ENCODE peak calls at places on chromosome 16, in five cellular contexts. One of them, this sample, is unnamed.

GRCh38 chr16:85363881-85364280 is 249.2 kb upstream of the GSE1 start:
- DNase-seq in HepG2: no peak
- DNase-seq in K562: no peak
- DNase-seq in GM12878: no peak
- DNase-seq in H1: no peak
- DNase-seq in this sample: no peak

GRCh38 chr16:456891-457483 is 31.5 kb downstream of the RAB11FIP3 start:
- DNase-seq in HepG2: no peak
- DNase-seq in GM12878: no peak
- DNase-seq in H1: no peak
- DNase-seq in K562: peak; percentile 67
- DNase-seq in this sample: peak; percentile 38

GRCh38 chr16:71956500-71956899 is 43.7 kb downstream of the PKD1L3 start:
- DNase-seq in H1: no peak
- DNase-seq in HepG2: no peak
- DNase-seq in K562: no peak
- DNase-seq in GM12878: no peak
- DNase-seq in this sample: no peak

GRCh38 chr16:73817500-73817899 is 479.1 kb upstream of the PSMD7 start:
- DNase-seq in GM12878: no peak
- DNase-seq in K562: no peak
- DNase-seq in H1: no peak
- DNase-seq in HepG2: no peak
- DNase-seq in this sample: no peak

GRCh38 chr16:55832788-55833583 is at the start of gene CES1:
- DNase-seq in HepG2: peak; percentile 94
- DNase-seq in GM12878: no peak
- DNase-seq in H1: no peak
- DNase-seq in K562: no peak
- DNase-seq in this sample: no peak

GRCh38 chr16:70764632-70765031 is 36.3 kb downstream of the VAC14 start:
- DNase-seq in H1: no peak
- DNase-seq in HepG2: no peak
- DNase-seq in GM12878: no peak
- DNase-seq in K562: no peak
- DNase-seq in this sample: no peak

GRCh38 chr16:77190478-77191258 is at the start of gene MON1B:
- DNase-seq in H1: peak; percentile 96
- DNase-seq in HepG2: peak; percentile 99
- DNase-seq in K562: peak; percentile 97
- DNase-seq in GM12878: peak; percentile 96
- DNase-seq in this sample: peak; percentile 96

GRCh38 chr16:27780468-27781194 is 230.7 kb downstream of the KATNIP start:
- DNase-seq in GM12878: no peak
- DNase-seq in H1: no peak
- DNase-seq in HepG2: no peak
- DNase-seq in K562: no peak
- DNase-seq in this sample: no peak

GRCh38 chr16:70430667-70431536 is 8.0 kb downstream of the ST3GAL2 start:
- DNase-seq in GM12878: peak; percentile 99
- DNase-seq in K562: peak; percentile 84
- DNase-seq in H1: no peak
- DNase-seq in HepG2: peak; percentile 48
- DNase-seq in this sample: no peak

GRCh38 chr16:50711862-50712567 is 18.6 kb downstream of the NOD2 start:
- DNase-seq in H1: no peak
- DNase-seq in K562: no peak
- DNase-seq in HepG2: no peak
- DNase-seq in GM12878: no peak
- DNase-seq in this sample: peak; percentile 89

GRCh38 chr16:27240948-27241531 is 27.5 kb downstream of the NSMCE1 start:
- DNase-seq in GM12878: no peak
- DNase-seq in H1: no peak
- DNase-seq in HepG2: no peak
- DNase-seq in K562: no peak
- DNase-seq in this sample: no peak

GRCh38 chr16:55773859-55774549 is 58.9 kb downstream of the CES1 start:
- DNase-seq in H1: no peak
- DNase-seq in GM12878: no peak
- DNase-seq in HepG2: no peak
- DNase-seq in K562: no peak
- DNase-seq in this sample: no peak

GRCh38 chr16:641326-642188 is at the start of gene MCRIP2:
- DNase-seq in K562: peak; percentile 94
- DNase-seq in H1: no peak
- DNase-seq in HepG2: peak; percentile 76
- DNase-seq in GM12878: peak; percentile 34
- DNase-seq in this sample: peak; percentile 93

GRCh38 chr16:14353340-14353739 is 276.7 kb downstream of the PARN start:
- DNase-seq in K562: no peak
- DNase-seq in H1: no peak
- DNase-seq in HepG2: no peak
- DNase-seq in GM12878: no peak
- DNase-seq in this sample: no peak

GRCh38 chr16:50313596-50314483 is 47.5 kb downstream of the ADCY7 start:
- DNase-seq in K562: no peak
- DNase-seq in H1: no peak
- DNase-seq in GM12878: no peak
- DNase-seq in HepG2: peak; percentile 95
- DNase-seq in this sample: no peak

GRCh38 chr16:31179747-31180458 is at the start of gene FUS:
- DNase-seq in H1: no peak
- DNase-seq in K562: peak; percentile 94
- DNase-seq in HepG2: peak; percentile 84
- DNase-seq in GM12878: peak; percentile 50
- DNase-seq in this sample: peak; percentile 99

GRCh38 chr16:56267888-56268287 is 76.6 kb downstream of the GNAO1 start:
- DNase-seq in GM12878: no peak
- DNase-seq in H1: no peak
- DNase-seq in K562: no peak
- DNase-seq in HepG2: no peak
- DNase-seq in this sample: no peak

GRCh38 chr16:89201467-89202377 is 1.4 kb upstream of the SLC22A31 start:
- DNase-seq in GM12878: no peak
- DNase-seq in HepG2: peak; percentile 78
- DNase-seq in H1: peak; percentile 53
- DNase-seq in K562: peak; percentile 88
- DNase-seq in this sample: peak; percentile 98

GRCh38 chr16:12453832-12454231 is 349.9 kb downstream of the CPPED1 start:
- DNase-seq in HepG2: no peak
- DNase-seq in H1: no peak
- DNase-seq in GM12878: no peak
- DNase-seq in K562: peak; percentile 8
- DNase-seq in this sample: no peak

GRCh38 chr16:17396762-17397498 is 73.8 kb downstream of the XYLT1 start:
- DNase-seq in HepG2: no peak
- DNase-seq in GM12878: no peak
- DNase-seq in H1: no peak
- DNase-seq in K562: no peak
- DNase-seq in this sample: peak; percentile 65

GRCh38 chr16:1094124-1094479 is 1.9 kb downstream of the C1QTNF8 start:
- DNase-seq in GM12878: no peak
- DNase-seq in HepG2: no peak
- DNase-seq in K562: no peak
- DNase-seq in H1: no peak
- DNase-seq in this sample: no peak

GRCh38 chr16:84816023-84816422 is 3.8 kb upstream of the CRISPLD2 start:
- DNase-seq in GM12878: no peak
- DNase-seq in HepG2: peak; percentile 28
- DNase-seq in K562: no peak
- DNase-seq in H1: no peak
- DNase-seq in this sample: no peak

GRCh38 chr16:56245197-56245596 is 53.9 kb downstream of the GNAO1 start:
- DNase-seq in H1: no peak
- DNase-seq in K562: no peak
- DNase-seq in HepG2: no peak
- DNase-seq in GM12878: no peak
- DNase-seq in this sample: no peak

GRCh38 chr16:89738538-89739317 is 17.4 kb downstream of the ZNF276 start:
- DNase-seq in HepG2: no peak
- DNase-seq in K562: no peak
- DNase-seq in H1: no peak
- DNase-seq in GM12878: no peak
- DNase-seq in this sample: no peak

GRCh38 chr16:46673320-46674013 is 15.5 kb downstream of the VPS35 start:
- DNase-seq in HepG2: peak; percentile 79
- DNase-seq in K562: peak; percentile 82
- DNase-seq in GM12878: peak; percentile 27
- DNase-seq in H1: no peak
- DNase-seq in this sample: peak; percentile 75

GRCh38 chr16:57988929-57989328 is 11.5 kb downstream of the ZNF319 start:
- DNase-seq in K562: no peak
- DNase-seq in HepG2: no peak
- DNase-seq in H1: no peak
- DNase-seq in GM12878: no peak
- DNase-seq in this sample: no peak

GRCh38 chr16:77955127-77955526 is 67.2 kb upstream of the CLEC3A start:
- DNase-seq in H1: no peak
- DNase-seq in K562: no peak
- DNase-seq in HepG2: no peak
- DNase-seq in GM12878: no peak
- DNase-seq in this sample: no peak

GRCh38 chr16:4765511-4766474 is 1.2 kb downstream of the ZNF500 start:
- DNase-seq in K562: no peak
- DNase-seq in HepG2: peak; percentile 75
- DNase-seq in GM12878: no peak
- DNase-seq in H1: no peak
- DNase-seq in this sample: no peak
- TF ChIP-seq POLR2AphosphoS5 in K562: no peak
- TF ChIP-seq POLR2AphosphoS5 in HepG2: no peak
- TF ChIP-seq POLR2AphosphoS5 in GM12878: no peak
- TF ChIP-seq POLR2AphosphoS5 in H1: no peak
- TF ChIP-seq POLR2AphosphoS5 in this sample: no peak

GRCh38 chr16:87684711-87685404 is 80.9 kb downstream of the KLHDC4 start:
- DNase-seq in HepG2: no peak
- DNase-seq in K562: no peak
- DNase-seq in H1: no peak
- DNase-seq in GM12878: no peak
- DNase-seq in this sample: no peak
- TF ChIP-seq CTCF in HepG2: no peak
- TF ChIP-seq CTCF in K562: no peak
- TF ChIP-seq CTCF in H1: no peak
- TF ChIP-seq CTCF in GM12878: no peak
- TF ChIP-seq CTCF in this sample: no peak

GRCh38 chr16:88197481-88198456 is 185.0 kb upstream of the ZNF469 start:
- DNase-seq in K562: no peak
- DNase-seq in HepG2: no peak
- DNase-seq in H1: no peak
- DNase-seq in GM12878: no peak
- DNase-seq in this sample: no peak
- TF ChIP-seq RFX5 in K562: no peak
- TF ChIP-seq RFX5 in HepG2: no peak
- TF ChIP-seq RFX5 in H1: no peak
- TF ChIP-seq RFX5 in GM12878: no peak
- TF ChIP-seq RFX5 in this sample: no peak

GRCh38 chr16:4089811-4090293 is 26.4 kb downstream of the ADCY9 start:
- DNase-seq in K562: no peak
- DNase-seq in H1: no peak
- DNase-seq in GM12878: no peak
- DNase-seq in HepG2: no peak
- DNase-seq in this sample: no peak

GRCh38 chr16:4089251-4089810 is 26.9 kb downstream of the ADCY9 start:
- DNase-seq in HepG2: no peak
- DNase-seq in GM12878: no peak
- DNase-seq in K562: no peak
- DNase-seq in H1: no peak
- DNase-seq in this sample: no peak

GRCh38 chr16:4086153-4086552 is 30.1 kb downstream of the ADCY9 start:
- DNase-seq in GM12878: no peak
- DNase-seq in K562: no peak
- DNase-seq in HepG2: no peak
- DNase-seq in H1: no peak
- DNase-seq in this sample: no peak

GRCh38 chr16:4087099-4087885 is 28.9 kb downstream of the ADCY9 start:
- DNase-seq in K562: no peak
- DNase-seq in H1: no peak
- DNase-seq in HepG2: no peak
- DNase-seq in GM12878: no peak
- DNase-seq in this sample: no peak

DNA sequence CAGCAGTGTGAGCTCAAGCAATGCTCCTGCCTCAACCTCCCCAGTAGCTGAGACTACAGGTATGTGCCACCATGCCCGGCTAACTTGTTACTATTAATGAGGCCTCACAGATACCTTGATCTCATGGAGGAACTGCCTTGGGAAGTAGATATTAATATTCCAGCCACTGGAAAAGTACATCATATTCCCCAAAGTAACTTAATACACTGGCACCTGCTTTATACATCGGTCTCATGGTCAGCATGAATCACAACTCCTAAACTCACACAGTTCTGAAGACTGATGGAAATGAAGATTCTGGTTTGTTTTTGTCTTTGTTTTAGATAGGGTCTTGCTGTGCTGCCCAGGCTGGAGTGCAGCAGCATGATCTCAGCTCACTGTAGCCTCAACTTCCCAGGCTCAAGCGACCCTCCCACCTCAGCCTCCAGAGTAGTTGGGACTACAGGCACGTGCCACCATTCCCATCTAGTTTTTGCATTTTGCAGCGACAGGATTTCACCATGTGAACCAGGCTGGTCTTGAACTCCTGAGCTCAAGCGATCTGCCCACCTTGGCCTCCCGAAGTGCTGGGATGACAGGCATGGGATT is 28.2 kb downstream of the ADCY9 start:
- DNase-seq in K562: no peak
- DNase-seq in H1: no peak
- DNase-seq in GM12878: no peak
- DNase-seq in HepG2: no peak
- DNase-seq in this sample: no peak
- TF ChIP-seq POLR2AphosphoS5 in K562: no peak
- TF ChIP-seq POLR2AphosphoS5 in H1: no peak
- TF ChIP-seq POLR2AphosphoS5 in GM12878: no peak
- TF ChIP-seq POLR2AphosphoS5 in HepG2: no peak
- TF ChIP-seq POLR2AphosphoS5 in this sample: no peak

DNA sequence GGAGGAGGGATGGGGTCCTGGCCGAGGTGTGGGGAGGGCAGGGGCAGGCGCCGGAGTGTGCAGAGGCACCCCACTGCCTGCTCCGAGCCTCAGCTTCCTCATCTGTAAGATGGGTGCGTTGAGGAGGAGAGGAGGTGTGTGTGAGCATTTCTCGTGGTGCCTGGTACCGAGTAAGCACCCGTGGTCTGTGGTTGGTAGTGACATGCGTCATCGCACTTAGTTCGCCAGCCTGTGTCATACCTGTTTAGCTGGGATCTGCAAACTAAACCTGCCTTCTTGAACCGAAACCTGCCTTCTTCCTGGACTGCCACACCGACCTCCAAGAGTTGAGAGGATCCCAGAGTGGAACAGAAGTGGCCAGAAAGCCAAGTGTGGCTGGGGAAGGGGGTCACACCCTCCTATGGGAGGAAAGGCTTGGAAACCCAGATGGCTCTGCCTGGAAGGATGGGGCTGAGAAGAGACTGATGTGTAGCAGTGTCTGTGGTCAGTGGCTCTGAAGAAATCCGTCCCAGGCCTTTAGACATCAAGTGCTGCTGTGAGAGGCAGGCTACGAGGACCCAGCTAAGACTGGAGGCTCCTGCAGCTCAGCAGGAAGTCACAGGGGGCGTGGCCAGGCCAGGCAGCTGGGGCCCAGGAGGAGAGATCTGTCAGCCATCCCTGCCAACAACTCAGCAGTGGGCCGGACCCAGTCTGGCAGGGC is 162.6 kb upstream of the PLCG2 start:
- DNase-seq in K562: no peak
- DNase-seq in H1: no peak
- DNase-seq in HepG2: no peak
- DNase-seq in GM12878: peak; percentile 54
- DNase-seq in this sample: peak; percentile 65
- TF ChIP-seq CTCF in K562: no peak
- TF ChIP-seq CTCF in H1: no peak
- TF ChIP-seq CTCF in HepG2: no peak
- TF ChIP-seq CTCF in GM12878: no peak
- TF ChIP-seq CTCF in this sample: no peak

This sample was measured in SK-N-SH.